ENCODE peak calls at places on chromosomes 3 and 15, in nine cellular contexts. One of them, this sample, is unnamed. For H3K9me3, the result is how much of the 10 kb centered on the place peaks cover.

GRCh38 chr3:120622870-120623718 is 27.0 kb downstream of the NDUFB4 start:
- DNase-seq in neuronal stem cell: no peak
- DNase-seq in mesenchymal stem cell: no peak
- DNase-seq in HepG2: peak
- DNase-seq in SK-N-SH: no peak
- DNase-seq in HCT116: peak
- DNase-seq in K562: peak
- DNase-seq in fibroblast of lung: peak
- DNase-seq in GM23248: peak
- DNase-seq in this sample: peak

GRCh38 chr3:123373535-123373987 is 75.3 kb downstream of the ADCY5 start:
- DNase-seq in SK-N-SH: no peak
- DNase-seq in GM23248: no peak
- DNase-seq in K562: no peak
- DNase-seq in mesenchymal stem cell: no peak
- DNase-seq in HepG2: no peak
- DNase-seq in HCT116: no peak
- DNase-seq in neuronal stem cell: no peak
- DNase-seq in fibroblast of lung: no peak
- DNase-seq in this sample: no peak

GRCh38 chr3:187762792-187763191 is 17.5 kb upstream of the BCL6 start:
- DNase-seq in K562: no peak
- DNase-seq in mesenchymal stem cell: no peak
- DNase-seq in HCT116: no peak
- DNase-seq in GM23248: no peak
- DNase-seq in SK-N-SH: no peak
- DNase-seq in fibroblast of lung: no peak
- DNase-seq in HepG2: no peak
- DNase-seq in neuronal stem cell: no peak
- DNase-seq in this sample: no peak

GRCh38 chr15:69854521-69855171 is 243.1 kb downstream of the TLE3 start:
- DNase-seq in fibroblast of lung: peak
- DNase-seq in mesenchymal stem cell: peak
- DNase-seq in K562: no peak
- DNase-seq in HepG2: no peak
- DNase-seq in HCT116: no peak
- DNase-seq in SK-N-SH: peak
- DNase-seq in GM23248: peak
- DNase-seq in neuronal stem cell: no peak
- DNase-seq in this sample: no peak

GRCh38 chr15:39627456-39628130 is 46.7 kb downstream of the THBS1 start:
- DNase-seq in fibroblast of lung: no peak
- DNase-seq in mesenchymal stem cell: no peak
- DNase-seq in SK-N-SH: no peak
- DNase-seq in HepG2: no peak
- DNase-seq in HCT116: no peak
- DNase-seq in K562: no peak
- DNase-seq in GM23248: no peak
- DNase-seq in neuronal stem cell: no peak
- DNase-seq in this sample: no peak

GRCh38 chr3:10655131-10655530 is 149.7 kb upstream of the ATP2B2 start:
- DNase-seq in HCT116: no peak
- DNase-seq in SK-N-SH: no peak
- DNase-seq in HepG2: no peak
- DNase-seq in GM23248: no peak
- DNase-seq in fibroblast of lung: no peak
- DNase-seq in K562: no peak
- DNase-seq in mesenchymal stem cell: no peak
- DNase-seq in neuronal stem cell: no peak
- DNase-seq in this sample: no peak

GRCh38 chr3:179768080-179768479 is 115.2 kb downstream of the USP13 start:
- DNase-seq in GM23248: peak
- DNase-seq in fibroblast of lung: peak
- DNase-seq in HCT116: no peak
- DNase-seq in neuronal stem cell: peak
- DNase-seq in mesenchymal stem cell: peak
- DNase-seq in HepG2: no peak
- DNase-seq in K562: peak
- DNase-seq in SK-N-SH: peak
- DNase-seq in this sample: peak

GRCh38 chr15:98803228-98804056 is 155.1 kb downstream of the IGF1R start:
- DNase-seq in HepG2: no peak
- DNase-seq in K562: no peak
- DNase-seq in fibroblast of lung: peak
- DNase-seq in GM23248: peak
- DNase-seq in neuronal stem cell: no peak
- DNase-seq in mesenchymal stem cell: peak
- DNase-seq in SK-N-SH: no peak
- DNase-seq in HCT116: no peak
- DNase-seq in this sample: peak

GRCh38 chr15:80619677-80620076 is 75.4 kb upstream of the ABHD17C start:
- DNase-seq in K562: no peak
- DNase-seq in fibroblast of lung: no peak
- DNase-seq in HepG2: peak
- DNase-seq in mesenchymal stem cell: no peak
- DNase-seq in HCT116: no peak
- DNase-seq in neuronal stem cell: no peak
- DNase-seq in GM23248: peak
- DNase-seq in SK-N-SH: no peak
- DNase-seq in this sample: peak

GRCh38 chr3:15377961-15378791 is 45.8 kb upstream of the SH3BP5 start:
- DNase-seq in SK-N-SH: peak
- DNase-seq in K562: peak
- DNase-seq in fibroblast of lung: peak
- DNase-seq in GM23248: peak
- DNase-seq in mesenchymal stem cell: peak
- DNase-seq in neuronal stem cell: peak
- DNase-seq in HCT116: peak
- DNase-seq in HepG2: peak
- DNase-seq in this sample: peak

GRCh38 chr3:15380980-15381890 is 46.1 kb downstream of the METTL6 start:
- DNase-seq in mesenchymal stem cell: no peak
- DNase-seq in K562: no peak
- DNase-seq in neuronal stem cell: no peak
- DNase-seq in fibroblast of lung: no peak
- DNase-seq in HepG2: no peak
- DNase-seq in HCT116: no peak
- DNase-seq in GM23248: no peak
- DNase-seq in SK-N-SH: no peak
- DNase-seq in this sample: no peak

GRCh38 chr3:15384510-15385237 is 42.7 kb downstream of the METTL6 start:
- DNase-seq in HepG2: no peak
- DNase-seq in HCT116: no peak
- DNase-seq in neuronal stem cell: no peak
- DNase-seq in mesenchymal stem cell: no peak
- DNase-seq in GM23248: peak
- DNase-seq in K562: no peak
- DNase-seq in SK-N-SH: no peak
- DNase-seq in fibroblast of lung: no peak
- DNase-seq in this sample: no peak

GRCh38 chr3:15386352-15386751 is 41.0 kb downstream of the METTL6 start:
- DNase-seq in K562: no peak
- DNase-seq in GM23248: no peak
- DNase-seq in mesenchymal stem cell: no peak
- DNase-seq in SK-N-SH: no peak
- DNase-seq in HCT116: no peak
- DNase-seq in fibroblast of lung: no peak
- DNase-seq in HepG2: no peak
- DNase-seq in neuronal stem cell: no peak
- DNase-seq in this sample: no peak

GRCh38 chr3:15382405-15382923 is 44.9 kb downstream of the METTL6 start:
- DNase-seq in HepG2: no peak
- DNase-seq in fibroblast of lung: no peak
- DNase-seq in GM23248: no peak
- DNase-seq in SK-N-SH: no peak
- DNase-seq in mesenchymal stem cell: no peak
- DNase-seq in neuronal stem cell: no peak
- DNase-seq in HCT116: no peak
- DNase-seq in K562: no peak
- DNase-seq in this sample: no peak
- H3K4me2 ChIP-seq in HepG2: no peak
- H3K4me2 ChIP-seq in fibroblast of lung: no peak
- H3K4me2 ChIP-seq in GM23248: no peak
- H3K4me2 ChIP-seq in SK-N-SH: no peak
- H3K4me2 ChIP-seq in mesenchymal stem cell: no peak
- H3K4me2 ChIP-seq in neuronal stem cell: no peak
- H3K4me2 ChIP-seq in HCT116: no peak
- H3K4me2 ChIP-seq in K562: no peak
- H3K4me2 ChIP-seq in this sample: no peak

GRCh38 chr15:25185156-25185710 is 230.4 kb downstream of the SNRPN start:
- DNase-seq in HCT116: no peak
- DNase-seq in HepG2: no peak
- DNase-seq in K562: no peak
- DNase-seq in fibroblast of lung: no peak
- DNase-seq in neuronal stem cell: no peak
- DNase-seq in SK-N-SH: no peak
- DNase-seq in GM23248: no peak
- DNase-seq in mesenchymal stem cell: no peak
- DNase-seq in this sample: no peak
- H3K9me3 ChIP-seq in HCT116: under half
- H3K9me3 ChIP-seq in HepG2: half or more
- H3K9me3 ChIP-seq in K562: under half
- H3K9me3 ChIP-seq in fibroblast of lung: under half
- H3K9me3 ChIP-seq in neuronal stem cell: half or more
- H3K9me3 ChIP-seq in SK-N-SH: under half
- H3K9me3 ChIP-seq in GM23248: under half
- H3K9me3 ChIP-seq in mesenchymal stem cell: under half
- H3K9me3 ChIP-seq in this sample: under half

GRCh38 chr15:75713338-75713895 is 769 bp upstream of the CSPG4 start:
- DNase-seq in neuronal stem cell: no peak
- DNase-seq in mesenchymal stem cell: peak
- DNase-seq in SK-N-SH: no peak
- DNase-seq in HepG2: no peak
- DNase-seq in fibroblast of lung: peak
- DNase-seq in K562: no peak
- DNase-seq in HCT116: no peak
- DNase-seq in GM23248: peak
- DNase-seq in this sample: no peak
- H2AFZ ChIP-seq in neuronal stem cell: peak
- H2AFZ ChIP-seq in mesenchymal stem cell: no peak
- H2AFZ ChIP-seq in SK-N-SH: no peak
- H2AFZ ChIP-seq in HepG2: no peak
- H2AFZ ChIP-seq in fibroblast of lung: peak
- H2AFZ ChIP-seq in K562: peak
- H2AFZ ChIP-seq in HCT116: peak
- H2AFZ ChIP-seq in GM23248: peak
- H2AFZ ChIP-seq in this sample: no peak

GRCh38 chr15:65953622-65954021 is 84.3 kb downstream of the RAB11A start:
- DNase-seq in neuronal stem cell: no peak
- DNase-seq in fibroblast of lung: no peak
- DNase-seq in HCT116: no peak
- DNase-seq in K562: no peak
- DNase-seq in mesenchymal stem cell: no peak
- DNase-seq in HepG2: no peak
- DNase-seq in GM23248: no peak
- DNase-seq in SK-N-SH: no peak
- DNase-seq in this sample: no peak
- H3K4me2 ChIP-seq in neuronal stem cell: no peak
- H3K4me2 ChIP-seq in fibroblast of lung: no peak
- H3K4me2 ChIP-seq in HCT116: no peak
- H3K4me2 ChIP-seq in K562: no peak
- H3K4me2 ChIP-seq in mesenchymal stem cell: no peak
- H3K4me2 ChIP-seq in HepG2: no peak
- H3K4me2 ChIP-seq in GM23248: no peak
- H3K4me2 ChIP-seq in SK-N-SH: no peak
- H3K4me2 ChIP-seq in this sample: no peak

GRCh38 chr3:191362036-191362435 is 31.7 kb upstream of the UTS2B start:
- DNase-seq in K562: no peak
- DNase-seq in GM23248: no peak
- DNase-seq in fibroblast of lung: no peak
- DNase-seq in mesenchymal stem cell: no peak
- DNase-seq in HCT116: no peak
- DNase-seq in HepG2: no peak
- DNase-seq in neuronal stem cell: no peak
- DNase-seq in SK-N-SH: no peak
- DNase-seq in this sample: no peak
- H3K9me3 ChIP-seq in K562: under half
- H3K9me3 ChIP-seq in GM23248: under half
- H3K9me3 ChIP-seq in fibroblast of lung: under half
- H3K9me3 ChIP-seq in mesenchymal stem cell: under half
- H3K9me3 ChIP-seq in HCT116: under half
- H3K9me3 ChIP-seq in HepG2: under half
- H3K9me3 ChIP-seq in neuronal stem cell: under half
- H3K9me3 ChIP-seq in SK-N-SH: under half
- H3K9me3 ChIP-seq in this sample: under half

DNA sequence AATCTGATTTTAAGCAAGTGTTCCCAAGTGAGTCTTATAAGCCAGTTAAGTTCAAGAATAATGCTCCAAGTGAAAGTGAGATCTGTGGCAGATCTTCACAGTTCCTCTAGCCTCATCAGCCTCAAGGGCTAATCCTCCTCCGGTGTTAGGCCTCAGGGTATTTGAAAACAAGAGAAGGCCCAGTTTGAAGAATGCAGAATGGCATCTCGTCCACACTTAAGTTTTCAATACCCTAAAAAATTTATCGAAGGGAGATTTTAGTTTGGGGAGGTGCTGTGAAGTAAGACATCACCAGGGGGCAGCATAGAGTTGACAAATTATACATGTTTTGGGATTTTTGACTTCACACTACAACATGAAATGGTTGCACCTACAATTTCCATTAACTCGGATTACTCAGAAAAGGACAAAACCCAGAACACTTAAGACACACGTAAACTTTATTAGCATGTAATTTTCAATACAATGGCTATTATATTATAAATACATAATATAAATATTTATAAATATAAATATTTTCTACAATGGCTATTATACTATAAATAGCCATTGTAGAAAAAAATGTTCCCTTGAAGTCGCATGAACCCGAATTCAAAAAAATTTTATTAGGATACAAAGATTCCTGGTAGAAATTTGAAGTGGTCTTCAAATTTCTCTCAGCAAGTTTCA is 2.3 kb upstream of the TMEM266 start:
- DNase-seq in neuronal stem cell: peak
- DNase-seq in K562: peak
- DNase-seq in HCT116: no peak
- DNase-seq in fibroblast of lung: peak
- DNase-seq in GM23248: peak
- DNase-seq in mesenchymal stem cell: peak
- DNase-seq in SK-N-SH: peak
- DNase-seq in HepG2: peak
- DNase-seq in this sample: peak
- H2AFZ ChIP-seq in neuronal stem cell: no peak
- H2AFZ ChIP-seq in K562: no peak
- H2AFZ ChIP-seq in HCT116: peak
- H2AFZ ChIP-seq in fibroblast of lung: no peak
- H2AFZ ChIP-seq in GM23248: peak
- H2AFZ ChIP-seq in mesenchymal stem cell: no peak
- H2AFZ ChIP-seq in SK-N-SH: peak
- H2AFZ ChIP-seq in HepG2: no peak
- H2AFZ ChIP-seq in this sample: peak

This sample was measured in mammary epithelial cell.